ENCODE peak calls at places on chromosomes 12 and 14, in six cellular contexts. One of them, this sample, is unnamed.

GRCh38 chr14:90853116-90853515 is 36.9 kb upstream of the TTC7B start:
- DNase-seq in hepatocyte: no peak
- DNase-seq in T-helper 17 cell: no peak
- DNase-seq in smooth muscle cell of the brain vasculature: no peak
- DNase-seq in NCI-H69: no peak
- DNase-seq in nephron progenitor cell: no peak
- DNase-seq in this sample: no peak

GRCh38 chr12:102480401-102480800 is at the start of gene IGF1:
- DNase-seq in nephron progenitor cell: no peak
- DNase-seq in smooth muscle cell of the brain vasculature: no peak
- DNase-seq in T-helper 17 cell: no peak
- DNase-seq in NCI-H69: peak
- DNase-seq in hepatocyte: peak
- DNase-seq in this sample: no peak

GRCh38 chr14:63323148-63323547 is 4.4 kb upstream of the GPHB5 start:
- DNase-seq in NCI-H69: no peak
- DNase-seq in hepatocyte: no peak
- DNase-seq in nephron progenitor cell: no peak
- DNase-seq in T-helper 17 cell: no peak
- DNase-seq in smooth muscle cell of the brain vasculature: no peak
- DNase-seq in this sample: no peak

GRCh38 chr12:19546611-19547162 is 107.4 kb downstream of the AEBP2 start:
- DNase-seq in nephron progenitor cell: no peak
- DNase-seq in NCI-H69: no peak
- DNase-seq in T-helper 17 cell: no peak
- DNase-seq in smooth muscle cell of the brain vasculature: no peak
- DNase-seq in hepatocyte: no peak
- DNase-seq in this sample: no peak

GRCh38 chr14:64955297-64955696 is 12.8 kb upstream of the GPX2 start:
- DNase-seq in hepatocyte: peak
- DNase-seq in NCI-H69: peak
- DNase-seq in nephron progenitor cell: no peak
- DNase-seq in T-helper 17 cell: no peak
- DNase-seq in smooth muscle cell of the brain vasculature: no peak
- DNase-seq in this sample: no peak

GRCh38 chr12:42450248-42450647 is 124.3 kb downstream of the PPHLN1 start:
- DNase-seq in nephron progenitor cell: no peak
- DNase-seq in T-helper 17 cell: no peak
- DNase-seq in NCI-H69: no peak
- DNase-seq in smooth muscle cell of the brain vasculature: no peak
- DNase-seq in hepatocyte: no peak
- DNase-seq in this sample: no peak

GRCh38 chr12:74317078-74317581 is 220.5 kb upstream of the ATXN7L3B start:
- DNase-seq in hepatocyte: peak
- DNase-seq in smooth muscle cell of the brain vasculature: peak
- DNase-seq in NCI-H69: peak
- DNase-seq in nephron progenitor cell: peak
- DNase-seq in T-helper 17 cell: no peak
- DNase-seq in this sample: no peak

GRCh38 chr14:49992901-49993335 is 100.0 kb downstream of the ARF6 start:
- DNase-seq in NCI-H69: peak
- DNase-seq in smooth muscle cell of the brain vasculature: no peak
- DNase-seq in T-helper 17 cell: no peak
- DNase-seq in hepatocyte: no peak
- DNase-seq in nephron progenitor cell: no peak
- DNase-seq in this sample: no peak

GRCh38 chr12:47776471-47777143 is 3.6 kb downstream of the SLC48A1 start:
- DNase-seq in hepatocyte: no peak
- DNase-seq in T-helper 17 cell: no peak
- DNase-seq in nephron progenitor cell: no peak
- DNase-seq in smooth muscle cell of the brain vasculature: no peak
- DNase-seq in NCI-H69: no peak
- DNase-seq in this sample: no peak

GRCh38 chr12:50082644-50083043 is 2.5 kb upstream of the SMARCD1 start:
- DNase-seq in smooth muscle cell of the brain vasculature: no peak
- DNase-seq in NCI-H69: peak
- DNase-seq in hepatocyte: peak
- DNase-seq in nephron progenitor cell: no peak
- DNase-seq in T-helper 17 cell: no peak
- DNase-seq in this sample: no peak

GRCh38 chr12:6961695-6962284 is 8.7 kb downstream of the PHB2 start:
- DNase-seq in nephron progenitor cell: peak
- DNase-seq in NCI-H69: peak
- DNase-seq in hepatocyte: peak
- DNase-seq in T-helper 17 cell: peak
- DNase-seq in smooth muscle cell of the brain vasculature: peak
- DNase-seq in this sample: no peak

GRCh38 chr14:103104389-103104653 is 9.8 kb downstream of the EXOC3L4 start:
- DNase-seq in smooth muscle cell of the brain vasculature: no peak
- DNase-seq in nephron progenitor cell: no peak
- DNase-seq in hepatocyte: no peak
- DNase-seq in T-helper 17 cell: no peak
- DNase-seq in NCI-H69: peak
- DNase-seq in this sample: no peak

GRCh38 chr12:43104524-43104923 is 447.5 kb downstream of the ADAMTS20 start:
- DNase-seq in nephron progenitor cell: no peak
- DNase-seq in hepatocyte: no peak
- DNase-seq in NCI-H69: peak
- DNase-seq in T-helper 17 cell: no peak
- DNase-seq in smooth muscle cell of the brain vasculature: peak
- DNase-seq in this sample: no peak

GRCh38 chr14:22231022-22231421 is 358.0 kb downstream of the DAD1 start:
- DNase-seq in nephron progenitor cell: no peak
- DNase-seq in NCI-H69: no peak
- DNase-seq in smooth muscle cell of the brain vasculature: no peak
- DNase-seq in T-helper 17 cell: no peak
- DNase-seq in hepatocyte: no peak
- DNase-seq in this sample: no peak

GRCh38 chr14:88829188-88829587 is 4.7 kb downstream of the TTC8 start:
- DNase-seq in T-helper 17 cell: no peak
- DNase-seq in NCI-H69: peak
- DNase-seq in hepatocyte: no peak
- DNase-seq in smooth muscle cell of the brain vasculature: no peak
- DNase-seq in nephron progenitor cell: no peak
- DNase-seq in this sample: no peak

GRCh38 chr14:43786066-43786762 is 720.9 kb downstream of the FSCB start:
- DNase-seq in nephron progenitor cell: no peak
- DNase-seq in hepatocyte: no peak
- DNase-seq in NCI-H69: no peak
- DNase-seq in smooth muscle cell of the brain vasculature: no peak
- DNase-seq in T-helper 17 cell: no peak
- DNase-seq in this sample: no peak

GRCh38 chr12:7060353-7060954 is at the start of gene C1S:
- DNase-seq in nephron progenitor cell: peak
- DNase-seq in NCI-H69: peak
- DNase-seq in smooth muscle cell of the brain vasculature: peak
- DNase-seq in hepatocyte: peak
- DNase-seq in T-helper 17 cell: no peak
- DNase-seq in this sample: no peak

GRCh38 chr12:124592481-124593160 is 25.2 kb upstream of the NCOR2 start:
- DNase-seq in hepatocyte: no peak
- DNase-seq in NCI-H69: peak
- DNase-seq in nephron progenitor cell: no peak
- DNase-seq in T-helper 17 cell: no peak
- DNase-seq in smooth muscle cell of the brain vasculature: no peak
- DNase-seq in this sample: no peak

GRCh38 chr12:52540531-52540930 is 12.4 kb downstream of the KRT71 start:
- DNase-seq in smooth muscle cell of the brain vasculature: no peak
- DNase-seq in hepatocyte: no peak
- DNase-seq in nephron progenitor cell: no peak
- DNase-seq in NCI-H69: no peak
- DNase-seq in T-helper 17 cell: no peak
- DNase-seq in this sample: no peak

GRCh38 chr12:96698965-96699364 is 208.1 kb upstream of the NEDD1 start:
- DNase-seq in nephron progenitor cell: no peak
- DNase-seq in NCI-H69: no peak
- DNase-seq in T-helper 17 cell: no peak
- DNase-seq in hepatocyte: no peak
- DNase-seq in smooth muscle cell of the brain vasculature: no peak
- DNase-seq in this sample: no peak

GRCh38 chr14:63874223-63874622 is 21.4 kb downstream of the SYNE2 start:
- DNase-seq in NCI-H69: peak
- DNase-seq in smooth muscle cell of the brain vasculature: no peak
- DNase-seq in T-helper 17 cell: no peak
- DNase-seq in nephron progenitor cell: no peak
- DNase-seq in hepatocyte: no peak
- DNase-seq in this sample: no peak

GRCh38 chr14:104882325-104882973 is 17.4 kb downstream of the CEP170B start:
- DNase-seq in T-helper 17 cell: no peak
- DNase-seq in smooth muscle cell of the brain vasculature: no peak
- DNase-seq in hepatocyte: peak
- DNase-seq in NCI-H69: peak
- DNase-seq in nephron progenitor cell: peak
- DNase-seq in this sample: no peak

GRCh38 chr12:102438047-102438822 is 42.1 kb downstream of the IGF1 start:
- DNase-seq in T-helper 17 cell: no peak
- DNase-seq in hepatocyte: no peak
- DNase-seq in NCI-H69: no peak
- DNase-seq in nephron progenitor cell: no peak
- DNase-seq in smooth muscle cell of the brain vasculature: no peak
- DNase-seq in this sample: no peak

GRCh38 chr12:51334774-51335173 is 10.8 kb upstream of the BIN2 start:
- DNase-seq in smooth muscle cell of the brain vasculature: no peak
- DNase-seq in nephron progenitor cell: no peak
- DNase-seq in NCI-H69: no peak
- DNase-seq in hepatocyte: no peak
- DNase-seq in T-helper 17 cell: no peak
- DNase-seq in this sample: no peak

GRCh38 chr14:97315790-97316189 is 518.6 kb downstream of the VRK1 start:
- DNase-seq in hepatocyte: no peak
- DNase-seq in T-helper 17 cell: no peak
- DNase-seq in NCI-H69: no peak
- DNase-seq in smooth muscle cell of the brain vasculature: no peak
- DNase-seq in nephron progenitor cell: no peak
- DNase-seq in this sample: no peak

GRCh38 chr12:112523856-112524255 is 105.1 kb downstream of the PTPN11 start:
- DNase-seq in smooth muscle cell of the brain vasculature: no peak
- DNase-seq in NCI-H69: no peak
- DNase-seq in hepatocyte: no peak
- DNase-seq in T-helper 17 cell: no peak
- DNase-seq in nephron progenitor cell: no peak
- DNase-seq in this sample: no peak

GRCh38 chr14:101823511-101824120 is 62.1 kb downstream of the PPP2R5C start:
- DNase-seq in nephron progenitor cell: no peak
- DNase-seq in T-helper 17 cell: peak
- DNase-seq in smooth muscle cell of the brain vasculature: no peak
- DNase-seq in NCI-H69: no peak
- DNase-seq in hepatocyte: no peak
- DNase-seq in this sample: no peak

GRCh38 chr12:59041241-59042121 is 121.2 kb upstream of the LRIG3 start:
- DNase-seq in NCI-H69: peak
- DNase-seq in T-helper 17 cell: no peak
- DNase-seq in hepatocyte: peak
- DNase-seq in smooth muscle cell of the brain vasculature: peak
- DNase-seq in nephron progenitor cell: no peak
- DNase-seq in this sample: peak

GRCh38 chr12:44847888-44848770 is 28.0 kb downstream of the NELL2 start:
- DNase-seq in smooth muscle cell of the brain vasculature: no peak
- DNase-seq in nephron progenitor cell: no peak
- DNase-seq in T-helper 17 cell: peak
- DNase-seq in NCI-H69: peak
- DNase-seq in hepatocyte: no peak
- DNase-seq in this sample: no peak

GRCh38 chr14:85572845-85573244 is 42.9 kb downstream of the FLRT2 start:
- DNase-seq in NCI-H69: no peak
- DNase-seq in nephron progenitor cell: no peak
- DNase-seq in T-helper 17 cell: no peak
- DNase-seq in smooth muscle cell of the brain vasculature: no peak
- DNase-seq in hepatocyte: no peak
- DNase-seq in this sample: no peak

GRCh38 chr14:91305650-91306431 is 61.3 kb upstream of the GPR68 start:
- DNase-seq in T-helper 17 cell: no peak
- DNase-seq in hepatocyte: no peak
- DNase-seq in NCI-H69: no peak
- DNase-seq in smooth muscle cell of the brain vasculature: no peak
- DNase-seq in nephron progenitor cell: no peak
- DNase-seq in this sample: no peak

GRCh38 chr14:62743569-62743968 is 301.7 kb downstream of the KCNH5 start:
- DNase-seq in smooth muscle cell of the brain vasculature: no peak
- DNase-seq in hepatocyte: no peak
- DNase-seq in T-helper 17 cell: no peak
- DNase-seq in nephron progenitor cell: no peak
- DNase-seq in NCI-H69: peak
- DNase-seq in this sample: no peak

GRCh38 chr12:92596388-92596787 is 106.4 kb upstream of the PLEKHG7 start:
- DNase-seq in NCI-H69: peak
- DNase-seq in nephron progenitor cell: no peak
- DNase-seq in T-helper 17 cell: no peak
- DNase-seq in hepatocyte: peak
- DNase-seq in smooth muscle cell of the brain vasculature: no peak
- DNase-seq in this sample: no peak

GRCh38 chr14:63614964-63615363 is 26.7 kb downstream of the WDR89 start:
- DNase-seq in smooth muscle cell of the brain vasculature: peak
- DNase-seq in T-helper 17 cell: no peak
- DNase-seq in hepatocyte: no peak
- DNase-seq in NCI-H69: no peak
- DNase-seq in nephron progenitor cell: no peak
- DNase-seq in this sample: no peak

GRCh38 chr12:116376354-116377193 is 99.1 kb upstream of the MED13L start:
- DNase-seq in NCI-H69: peak
- DNase-seq in hepatocyte: no peak
- DNase-seq in smooth muscle cell of the brain vasculature: no peak
- DNase-seq in T-helper 17 cell: no peak
- DNase-seq in nephron progenitor cell: no peak
- DNase-seq in this sample: no peak

GRCh38 chr14:61227893-61228591 is 53.1 kb downstream of the TMEM30B start:
- DNase-seq in NCI-H69: peak
- DNase-seq in T-helper 17 cell: no peak
- DNase-seq in hepatocyte: no peak
- DNase-seq in smooth muscle cell of the brain vasculature: no peak
- DNase-seq in nephron progenitor cell: no peak
- DNase-seq in this sample: no peak

GRCh38 chr12:131061041-131061806 is 107.5 kb downstream of the ADGRD1 start:
- DNase-seq in smooth muscle cell of the brain vasculature: no peak
- DNase-seq in hepatocyte: no peak
- DNase-seq in NCI-H69: no peak
- DNase-seq in T-helper 17 cell: no peak
- DNase-seq in nephron progenitor cell: no peak
- DNase-seq in this sample: no peak

GRCh38 chr12:102694913-102695312 is 214.6 kb upstream of the IGF1 start:
- DNase-seq in NCI-H69: no peak
- DNase-seq in smooth muscle cell of the brain vasculature: no peak
- DNase-seq in hepatocyte: no peak
- DNase-seq in nephron progenitor cell: no peak
- DNase-seq in T-helper 17 cell: no peak
- DNase-seq in this sample: no peak

GRCh38 chr12:51860986-51861385 is 12.5 kb upstream of the FIGNL2 start:
- DNase-seq in nephron progenitor cell: no peak
- DNase-seq in hepatocyte: no peak
- DNase-seq in NCI-H69: no peak
- DNase-seq in smooth muscle cell of the brain vasculature: no peak
- DNase-seq in T-helper 17 cell: no peak
- DNase-seq in this sample: no peak